ENCODE peak calls at places on chromosome 2, in seven cellular contexts. B is AG09309, I is NCI-H2227 treated with DMSO at 0.1 percent for 48 hours, U is C1 segment of cervical spinal cord, P is uterus, X is choroid plexus epithelial cell, S is progenitor cell of endocrine pancreas. F is an unnamed sample.

GRCh38 chr2:191571163-191571769 is 106.7 kb upstream of the NABP1 start:
- DNase-seq in U (no peak), P (no peak), S (no peak), X (peak; percentile 88), I (peak; percentile 51), B (peak; percentile 33), F (peak; percentile 69)

GRCh38 chr2:70094978-70095832 is 7.9 kb downstream of the PCBP1 start:
- DNase-seq in B (no peak), S (no peak), X (no peak), I (no peak), U (peak; percentile 76), P (peak; percentile 81), F (no peak)

GRCh38 chr2:222358876-222359275 is 60.1 kb upstream of the PAX3 start:
- DNase-seq in P (no peak), I (no peak), U (no peak), B (no peak), X (no peak), S (no peak), F (no peak)

GRCh38 chr2:232039086-232039485 is 77.6 kb downstream of the DIS3L2 start:
- DNase-seq in X (no peak), S (no peak), B (no peak), U (no peak), I (no peak), P (no peak), F (no peak)

GRCh38 chr2:36915627-36916026 is 50.7 kb downstream of the STRN start:
- DNase-seq in I (no peak), U (no peak), P (no peak), X (no peak), B (no peak), S (no peak), F (no peak)

GRCh38 chr2:232203166-232203891 is 175.2 kb upstream of the ALPP start:
- DNase-seq in U (no peak), S (no peak), I (no peak), B (peak; percentile 5), X (peak; percentile 9), P (no peak), F (no peak)

GRCh38 chr2:194151231-194151630 is 1505.8 kb upstream of the SLC39A10 start:
- DNase-seq in U (no peak), S (no peak), I (no peak), P (no peak), B (no peak), X (no peak), F (no peak)

GRCh38 chr2:201450910-201451329 is 338 bp downstream of the TRAK2 start:
- DNase-seq in P (no peak), X (peak; percentile 42), B (no peak), U (no peak), S (no peak), I (peak; percentile 75), F (no peak)

GRCh38 chr2:47869859-47870258 is 36.4 kb downstream of the FBXO11 start:
- DNase-seq in P (no peak), S (no peak), U (no peak), I (no peak), B (no peak), X (no peak), F (peak; percentile 36)

GRCh38 chr2:11742317-11742701 is 4.1 kb upstream of the LPIN1 start:
- DNase-seq in B (no peak), I (no peak), U (no peak), S (no peak), P (no peak), X (no peak), F (no peak)

GRCh38 chr2:127649100-127649611 is 3.2 kb downstream of the GPR17 start:
- DNase-seq in B (no peak), U (peak; percentile 51), P (no peak), I (no peak), X (no peak), S (no peak), F (no peak)